ENCODE peak calls at places on chromosomes 6 and 20, in ten cellular contexts. J is hepatocyte; I is A673; G is astrocyte; X is fibroblast of lung; P is IMR-90; R is tibial artery; H is Peyer's patch; E is effector memory CD4-positive, alpha-beta T cell; S is lung. C is an unnamed sample. For H3K4me1, the result is how much of the 10 kb centered on the place peaks cover.

GRCh38 chr6:28383235-28384142 is 16.1 kb downstream of the ZSCAN12 start:
- DNase-seq in J (peak), I (peak), G (peak), X (peak), P (peak), R (peak), H (peak), E (no peak), S (peak), C (peak)

GRCh38 chr6:37137201-37137880 is 32.6 kb upstream of the PIM1 start:
- DNase-seq in J (peak), I (peak), G (peak), X (peak), P (peak), R (no peak), H (no peak), E (peak), S (no peak), C (no peak)

GRCh38 chr20:38658879-38659612 is 57.4 kb downstream of the ARHGAP40 start:
- DNase-seq in J (peak), I (peak), G (no peak), X (no peak), P (no peak), R (no peak), H (peak), E (no peak), S (no peak), C (no peak)

GRCh38 chr6:37396571-37397185 is 36.3 kb upstream of the CMTR1 start:
- DNase-seq in J (no peak), I (peak), G (peak), X (peak), P (no peak), R (no peak), H (no peak), E (no peak), S (no peak), C (no peak)

GRCh38 chr20:8223096-8223870 is 91.2 kb downstream of the PLCB1 start:
- DNase-seq in J (no peak), I (no peak), G (peak), X (peak), P (peak), R (no peak), H (no peak), E (no peak), S (no peak), C (no peak)

GRCh38 chr6:131995924-131996323 is 44.8 kb upstream of the CCN2 start:
- DNase-seq in J (no peak), I (peak), G (peak), X (peak), P (peak), R (no peak), H (no peak), E (no peak), S (no peak), C (no peak)

GRCh38 chr20:58471161-58471834 is 43.9 kb downstream of the APCDD1L start:
- DNase-seq in J (peak), I (no peak), G (no peak), X (no peak), P (peak), R (no peak), H (peak), E (no peak), S (no peak), C (peak)

GRCh38 chr20:8633366-8633765 is 435.5 kb upstream of the PLCB4 start:
- DNase-seq in J (no peak), I (no peak), G (peak), X (peak), P (peak), R (no peak), H (no peak), E (no peak), S (no peak), C (no peak)

GRCh38 chr6:96522469-96523009 is 933 bp downstream of the UFL1 start:
- DNase-seq in J (peak), I (peak), G (peak), X (peak), P (peak), R (no peak), H (no peak), E (no peak), S (no peak), C (no peak)

GRCh38 chr6:142842423-142843261 is 102.3 kb downstream of the HIVEP2 start:
- DNase-seq in J (no peak), I (no peak), G (peak), X (peak), P (peak), R (no peak), H (no peak), E (peak), S (no peak), C (no peak)

GRCh38 chr6:101114703-101115102 is 233.6 kb upstream of the ASCC3 start:
- DNase-seq in J (peak), I (peak), G (peak), X (peak), P (peak), R (no peak), H (peak), E (no peak), S (no peak), C (no peak)

GRCh38 chr6:100457251-100457990 is 7.3 kb downstream of the SIM1 start:
- DNase-seq in J (no peak), I (no peak), G (no peak), X (no peak), P (no peak), R (no peak), H (no peak), E (no peak), S (no peak), C (no peak)

GRCh38 chr6:99602519-99603420 is 3.9 kb upstream of the PRDM13 start:
- DNase-seq in J (no peak), I (no peak), G (no peak), X (no peak), P (no peak), R (no peak), H (no peak), E (no peak), S (no peak), C (no peak)

GRCh38 chr6:33854572-33855030 is 50.8 kb upstream of the MLN start:
- DNase-seq in J (peak), I (peak), G (no peak), X (no peak), P (no peak), R (no peak), H (no peak), E (no peak), S (no peak), C (peak)

GRCh38 chr20:51575486-51575885 is 33.0 kb upstream of the NFATC2 start:
- DNase-seq in J (no peak), I (no peak), G (no peak), X (no peak), P (no peak), R (no peak), H (no peak), E (no peak), S (no peak), C (no peak)

GRCh38 chr6:31243508-31243907 is 28.4 kb downstream of the HLA-C start:
- DNase-seq in J (no peak), I (peak), G (no peak), X (no peak), P (no peak), R (no peak), H (no peak), E (no peak), S (no peak), C (no peak)

GRCh38 chr20:30815577-30816181 is 441.8 kb upstream of the DEFB115 start:
- DNase-seq in J (no peak), I (no peak), G (no peak), X (no peak), P (no peak), R (no peak), H (no peak), E (no peak), S (no peak), C (no peak)

DNA sequence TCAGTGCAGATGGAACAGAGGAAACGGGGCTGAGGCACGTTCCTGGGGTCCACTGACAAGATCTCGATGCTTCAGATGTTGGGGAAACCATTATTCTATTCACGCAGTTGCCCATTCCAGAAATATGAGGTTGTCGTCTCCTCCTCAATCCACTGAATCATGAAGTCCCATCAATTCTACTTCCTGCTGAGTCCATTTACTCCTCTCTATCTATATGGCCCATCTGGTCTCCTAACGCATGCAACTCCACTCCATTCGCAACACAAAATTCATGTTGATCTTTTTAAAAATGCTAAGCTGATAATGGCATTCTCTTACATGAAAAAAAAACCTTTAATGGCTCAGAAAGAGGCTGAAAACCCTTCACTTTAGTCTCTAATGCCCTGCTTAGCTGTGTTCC is 37.5 kb downstream of the MAP3K5 start:
- DNase-seq in J (no peak), I (peak), G (no peak), X (no peak), P (no peak), R (no peak), H (no peak), E (no peak), S (no peak), C (no peak)
- H3K4me1 ChIP-seq in J (under half), I (under half), G (under half), X (under half), P (under half), R (under half), H (under half), E (under half), S (under half), C (half or more)

GRCh38 chr6:44234101-44235090 is 11.0 kb downstream of the SLC29A1 start:
- DNase-seq in J (peak), I (peak), G (peak), X (peak), P (peak), R (peak), H (peak), E (no peak), S (no peak), C (peak)
- H3K4me1 ChIP-seq in J (under half), I (under half), G (under half), X (under half), P (under half), R (under half), H (under half), E (under half), S (under half), C (half or more)

GRCh38 chr6:14091329-14091978 is 26.1 kb upstream of the CD83 start:
- DNase-seq in J (no peak), I (no peak), G (no peak), X (no peak), P (no peak), R (no peak), H (no peak), E (no peak), S (no peak), C (no peak)
- H3K4me1 ChIP-seq in J (under half), I (under half), G (under half), X (under half), P (under half), R (under half), H (under half), E (under half), S (under half), C (under half)

GRCh38 chr6:35094183-35094582 is 47.0 kb downstream of the TCP11 start:
- DNase-seq in J (no peak), I (no peak), G (no peak), X (no peak), P (no peak), R (no peak), H (peak), E (no peak), S (no peak), C (no peak)
- H3K4me1 ChIP-seq in J (half or more), I (under half), G (under half), X (under half), P (under half), R (under half), H (under half), E (under half), S (under half), C (under half)

GRCh38 chr6:137496909-137497721 is 2.9 kb upstream of the OLIG3 start:
- DNase-seq in J (no peak), I (no peak), G (no peak), X (no peak), P (no peak), R (no peak), H (no peak), E (no peak), S (no peak), C (no peak)
- H3K4me1 ChIP-seq in J (under half), I (under half), G (under half), X (under half), P (under half), R (under half), H (under half), E (half or more), S (under half), C (under half)

DNA sequence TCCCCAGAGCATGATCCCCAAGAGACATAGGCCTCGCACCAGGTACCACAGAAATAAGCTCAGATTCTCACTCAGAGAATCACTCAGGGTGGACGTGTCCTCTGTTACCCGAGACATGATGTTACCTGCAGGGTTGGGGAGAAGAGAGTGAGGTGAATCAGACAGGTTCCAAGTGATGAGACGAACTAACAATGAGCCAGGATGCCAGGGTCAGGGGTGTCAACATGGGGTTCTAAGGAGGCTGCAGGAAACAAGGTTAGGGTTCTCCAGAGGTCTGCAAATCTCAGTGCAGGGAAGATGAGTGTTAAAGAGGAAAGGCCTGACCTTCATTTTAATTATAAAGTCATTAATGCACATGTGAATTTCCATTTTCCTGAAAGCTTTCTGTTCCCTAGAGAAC is 2.5 kb downstream of the TAP1 start:
- DNase-seq in J (no peak), I (no peak), G (no peak), X (no peak), P (no peak), R (no peak), H (no peak), E (no peak), S (no peak), C (no peak)
- H3K4me1 ChIP-seq in J (under half), I (under half), G (under half), X (under half), P (under half), R (under half), H (under half), E (half or more), S (under half), C (under half)

DNA sequence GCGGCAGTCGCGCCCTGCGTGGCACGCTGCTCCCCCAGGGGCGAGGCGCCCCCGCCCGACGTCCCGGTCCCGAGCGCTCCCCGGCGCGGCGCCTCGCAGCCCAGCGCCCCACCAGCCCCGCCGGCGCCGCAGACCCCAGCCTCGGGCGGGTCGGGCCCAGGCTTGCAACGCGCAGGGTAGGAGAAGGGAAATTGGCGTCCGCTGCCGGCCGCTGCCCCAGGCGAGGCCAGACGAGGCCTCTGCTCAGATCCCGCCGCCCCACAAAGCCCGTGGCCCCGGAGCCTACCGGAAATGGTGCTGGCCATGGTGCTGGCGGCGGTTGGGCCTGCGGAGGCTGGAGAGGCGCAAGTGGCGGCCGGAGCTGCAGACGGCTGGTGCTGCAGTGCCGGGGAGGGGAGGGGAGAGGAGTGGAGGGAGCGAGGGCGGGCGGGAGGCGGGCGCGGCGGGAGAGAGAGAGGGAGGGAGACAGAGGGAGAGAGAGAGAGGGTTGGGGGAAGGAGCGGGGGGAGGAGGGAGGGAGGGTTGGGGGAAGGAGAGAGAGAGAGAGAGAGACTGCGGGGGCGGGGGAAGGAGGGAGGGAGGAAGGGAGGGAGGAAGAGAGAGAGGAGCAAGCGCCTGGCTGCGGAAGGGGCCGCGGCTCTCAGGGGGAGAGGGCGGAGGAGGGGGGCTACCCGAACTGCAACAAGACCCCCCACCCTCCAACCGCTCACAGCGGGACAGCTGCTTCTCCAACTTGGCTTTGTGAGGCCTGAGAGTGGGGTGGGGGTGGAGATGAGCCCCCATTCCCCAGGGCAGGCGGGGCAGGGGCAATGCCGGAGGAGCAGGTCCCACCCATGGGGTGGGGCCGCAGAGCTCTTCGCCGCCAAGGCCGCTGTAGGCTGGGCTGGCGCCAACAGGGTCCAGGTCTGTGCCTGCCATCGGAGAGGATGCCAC is at the start of gene STMN3:
- DNase-seq in J (peak), I (peak), G (peak), X (peak), P (peak), R (peak), H (peak), E (peak), S (peak), C (peak)
- H3K4me1 ChIP-seq in J (under half), I (under half), G (under half), X (under half), P (under half), R (under half), H (under half), E (under half), S (under half), C (under half)

DNA sequence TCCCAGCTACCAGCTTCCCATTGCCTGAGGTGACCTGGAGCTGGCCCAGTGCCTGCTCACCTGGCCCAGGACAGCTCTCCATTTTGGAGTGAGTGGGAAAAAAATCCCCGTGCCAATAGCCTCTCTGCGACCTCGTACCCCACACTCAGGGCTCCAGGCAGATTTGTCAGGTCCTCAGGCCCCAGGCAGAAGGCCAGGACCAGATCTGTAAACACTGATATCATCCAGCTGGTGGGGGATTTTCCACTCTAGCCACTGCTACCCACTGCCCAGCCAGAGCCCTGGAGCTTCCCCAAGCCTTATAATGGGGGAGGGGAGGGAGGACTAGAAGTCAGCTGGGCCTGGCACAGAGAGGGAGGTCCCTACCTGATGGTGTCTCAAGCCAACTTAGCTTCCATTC is 1.3 kb upstream of the PGC start:
- DNase-seq in J (no peak), I (no peak), G (no peak), X (no peak), P (peak), R (no peak), H (no peak), E (no peak), S (no peak), C (no peak)
- H3K4me1 ChIP-seq in J (under half), I (under half), G (under half), X (under half), P (under half), R (under half), H (under half), E (under half), S (under half), C (under half)

DNA sequence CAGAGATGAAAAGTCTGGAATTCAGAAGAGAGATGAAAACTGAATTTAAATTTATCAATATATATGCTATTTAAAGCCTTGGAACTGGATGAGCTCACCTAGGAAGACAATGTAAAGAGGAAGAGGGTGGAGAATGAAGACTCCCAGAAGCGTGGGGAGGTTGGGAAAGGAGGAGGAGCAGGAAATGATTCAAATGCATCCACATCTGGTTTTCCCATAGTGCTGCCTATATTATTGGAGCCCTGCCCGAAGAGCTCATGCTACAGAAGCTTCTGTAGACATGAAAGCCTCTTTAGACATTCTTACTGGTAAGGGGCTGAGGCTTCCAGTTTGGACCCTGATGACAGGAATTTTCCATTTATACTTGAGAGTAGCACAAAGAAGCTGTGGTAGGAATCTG is 19.2 kb downstream of the PDE7B start:
- DNase-seq in J (no peak), I (peak), G (peak), X (peak), P (peak), R (no peak), H (no peak), E (no peak), S (no peak), C (no peak)
- H3K4me1 ChIP-seq in J (under half), I (under half), G (under half), X (under half), P (under half), R (under half), H (under half), E (under half), S (under half), C (under half)